ENCODE peak calls at places on chromosomes 7 and 10, in four cellular contexts. F is foreskin keratinocyte, J is stomach, E is tibial artery. A is an unnamed sample.

GRCh38 chr10:10785627-10786333 is 231.9 kb upstream of the CELF2 start:
- DNase-seq in E (no peak), J (no peak), F (peak), A (no peak)

GRCh38 chr10:32459072-32459703 is 13.2 kb downstream of the CCDC7 start:
- DNase-seq in J (no peak), E (no peak), F (no peak), A (no peak)

GRCh38 chr7:130149575-130150139 is 55.5 kb downstream of the TMEM209 start:
- DNase-seq in F (no peak), E (no peak), J (peak), A (no peak)

GRCh38 chr7:585229-585711 is 65.6 kb upstream of the PDGFA start:
- DNase-seq in E (no peak), F (no peak), J (no peak), A (no peak)

GRCh38 chr10:129968020-129968861 is 4.2 kb upstream of the EBF3 start:
- DNase-seq in J (no peak), F (no peak), E (no peak), A (no peak)

GRCh38 chr7:5634107-5634950 is 147.1 kb downstream of the RNF216 start:
- DNase-seq in E (peak), F (no peak), J (no peak), A (no peak)

GRCh38 chr7:54687518-54688212 is 71.3 kb downstream of the SEC61G start:
- DNase-seq in J (no peak), E (no peak), F (no peak), A (peak)

GRCh38 chr10:14225374-14225773 is 105.3 kb downstream of the FRMD4A start:
- DNase-seq in J (no peak), E (no peak), F (no peak), A (no peak)

GRCh38 chr10:34203966-34204630 is 611.0 kb downstream of the PARD3 start:
- DNase-seq in E (no peak), J (no peak), F (no peak), A (no peak)

GRCh38 chr7:32462966-32463365 is 27.2 kb downstream of the LSM5 start:
- DNase-seq in J (no peak), E (no peak), F (no peak), A (no peak)

GRCh38 chr7:150368884-150369739 is 490 bp downstream of the REPIN1 start:
- DNase-seq in J (peak), F (no peak), E (peak), A (peak)

GRCh38 chr7:27173412-27174076 is 576 bp downstream of the HOXA10 start:
- DNase-seq in E (peak), J (peak), F (no peak), A (peak)

GRCh38 chr10:63227207-63227895 is 94.2 kb downstream of the NRBF2 start:
- DNase-seq in J (no peak), F (no peak), E (no peak), A (no peak)

GRCh38 chr10:97466755-97467154 is 20.8 kb downstream of the ZDHHC16 start:
- DNase-seq in E (no peak), J (no peak), F (peak), A (no peak)

GRCh38 chr7:119861385-119861784 is 411.6 kb upstream of the KCND2 start:
- DNase-seq in J (no peak), E (no peak), F (no peak), A (no peak)

GRCh38 chr7:28608766-28609165 is 196.4 kb downstream of the CREB5 start:
- DNase-seq in F (no peak), E (no peak), J (no peak), A (no peak)

GRCh38 chr7:21066221-21066620 is 279.5 kb upstream of the SP8 start:
- DNase-seq in F (no peak), E (no peak), J (no peak), A (no peak)

GRCh38 chr7:49773939-49774458 is 561 bp downstream of the VWC2 start:
- DNase-seq in J (no peak), F (no peak), E (no peak), A (no peak)

GRCh38 chr7:20083781-20084180 is 133.4 kb downstream of the MACC1 start:
- DNase-seq in J (no peak), E (no peak), F (peak), A (peak)

GRCh38 chr10:4825868-4826787 is at the start of gene AKR1E2:
- DNase-seq in J (peak), E (peak), F (peak), A (peak)

GRCh38 chr10:45454859-45455258 is 80.8 kb downstream of the ALOX5 start:
- DNase-seq in E (no peak), J (no peak), F (no peak), A (no peak)

DNA sequence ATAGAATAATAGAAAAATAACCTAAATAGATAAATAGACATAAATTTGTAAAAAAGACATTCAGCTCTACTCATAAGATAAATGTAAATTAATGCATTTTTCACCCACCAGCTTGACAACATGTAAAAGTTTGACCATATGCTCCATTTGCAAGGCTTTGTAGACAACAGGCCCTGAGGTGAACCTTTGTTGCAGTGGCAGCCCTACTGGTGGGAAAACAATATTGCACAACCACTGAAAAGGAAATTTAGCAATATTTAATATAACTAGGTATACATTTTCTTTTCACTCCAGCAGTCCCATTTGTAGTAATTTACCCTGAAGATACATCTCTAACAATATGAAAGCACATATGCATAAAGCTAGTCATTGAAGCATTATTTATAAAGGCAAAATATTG is 39.0 kb upstream of the ADRA2A start:
- DNase-seq in E (no peak), J (no peak), F (no peak), A (no peak)
- TF ChIP-seq CTCF in E (no peak), J (no peak), F (peak), A (no peak)

DNA sequence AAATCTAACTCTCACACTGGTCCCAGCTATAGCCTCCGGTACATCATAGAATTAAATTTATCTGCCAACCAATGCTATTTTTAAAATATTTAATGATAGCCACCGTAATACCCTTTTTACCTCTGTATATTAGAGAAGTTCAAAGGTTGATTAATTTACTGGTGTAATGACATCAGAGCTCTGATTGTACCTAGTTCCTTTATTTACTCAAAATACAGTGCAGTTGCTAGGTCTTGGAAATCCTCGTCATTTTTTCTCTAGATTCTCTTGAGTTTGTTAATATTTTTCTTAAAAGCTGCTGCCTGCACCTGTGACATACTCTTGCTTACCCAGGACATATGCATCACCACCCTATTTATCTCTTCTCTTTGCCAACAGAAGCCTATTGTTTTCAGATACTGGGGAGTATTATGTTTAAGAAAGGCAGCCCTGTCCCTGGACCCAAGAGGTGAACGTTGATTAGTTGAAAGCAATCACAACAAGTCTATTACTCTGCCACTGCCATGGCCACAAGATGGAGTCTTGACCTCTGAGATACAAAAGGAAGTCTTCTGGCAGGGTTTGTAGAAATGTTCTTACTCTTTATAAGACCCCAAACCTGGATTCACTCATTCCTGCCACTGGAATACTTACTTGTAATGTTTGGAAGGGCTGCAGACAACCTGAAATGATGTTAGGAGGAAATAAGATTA is 25.6 kb upstream of the TMEM26 start:
- DNase-seq in F (no peak), E (no peak), J (no peak), A (no peak)
- TF ChIP-seq CTCF in F (peak), E (no peak), J (no peak), A (no peak)

GRCh38 chr10:102813734-102814455 is 23.3 kb downstream of the CYP17A1 start:
- DNase-seq in E (peak), F (no peak), J (peak), A (no peak)

GRCh38 chr10:102812213-102812876 is 24.9 kb downstream of the CYP17A1 start:
- DNase-seq in F (no peak), E (no peak), J (no peak), A (no peak)

GRCh38 chr10:102811346-102811745 is 25.9 kb downstream of the CYP17A1 start:
- DNase-seq in E (no peak), F (no peak), J (no peak), A (no peak)

GRCh38 chr10:102814456-102814871 is 22.7 kb downstream of the CYP17A1 start:
- DNase-seq in J (peak), F (no peak), E (no peak), A (no peak)

DNA sequence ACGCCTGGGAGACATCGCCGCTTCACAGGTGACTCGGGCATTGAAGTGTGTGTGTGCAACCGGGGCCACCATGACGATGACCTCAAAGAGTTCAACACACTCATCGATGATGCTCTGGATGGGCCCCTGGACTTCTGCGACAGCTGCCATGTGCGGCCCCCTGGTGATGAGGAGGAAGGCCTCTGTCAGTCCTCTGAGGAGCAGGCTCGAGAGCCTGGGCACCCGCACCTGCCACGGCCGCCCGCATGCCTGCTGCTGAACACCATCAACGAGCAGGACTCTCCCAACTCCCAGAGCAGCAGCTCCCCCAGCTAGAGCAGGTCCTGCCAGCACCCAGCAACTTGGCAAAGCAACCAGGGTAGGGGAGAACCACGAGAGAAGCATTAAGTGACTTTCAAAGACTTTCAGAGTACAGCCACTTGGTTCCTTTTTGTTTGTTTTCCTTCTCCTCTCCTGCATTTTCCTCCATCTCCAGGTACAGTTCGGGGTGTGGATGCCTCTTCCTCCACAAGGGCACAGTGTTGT is 24.1 kb downstream of the CYP17A1 start:
- DNase-seq in F (no peak), J (no peak), E (no peak), A (no peak)
- TF ChIP-seq CTCF in F (no peak), J (no peak), E (no peak), A (no peak)

DNA sequence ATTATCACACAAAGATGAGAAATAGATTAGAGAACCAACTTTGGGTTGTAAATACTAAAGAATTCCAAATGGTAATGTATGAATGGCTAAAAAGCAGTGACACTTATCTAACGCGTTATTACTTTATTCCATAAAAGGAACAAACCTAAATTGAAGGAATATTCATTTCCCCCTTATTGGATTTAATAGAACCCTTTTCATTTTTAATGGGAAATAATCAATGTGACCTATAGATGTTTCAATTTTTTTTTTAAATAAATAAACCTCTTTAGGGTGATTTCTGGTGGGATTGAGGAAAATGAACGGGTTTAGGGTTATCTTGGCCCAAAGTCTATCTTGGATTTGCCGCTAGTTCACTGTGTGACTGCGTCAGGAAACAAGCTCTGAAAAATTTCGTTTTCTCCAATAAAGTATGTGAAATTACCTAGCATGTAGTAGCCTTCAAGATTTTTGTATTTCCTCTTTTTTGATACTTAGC is 1.9 kb upstream of the ACBD5 start:
- DNase-seq in J (no peak), E (no peak), F (no peak), A (no peak)
- TF ChIP-seq CTCF in J (no peak), E (no peak), F (no peak), A (no peak)

GRCh38 chr7:52917982-52918578 is 117.4 kb upstream of the POM121L12 start:
- DNase-seq in J (no peak), E (no peak), F (no peak), A (no peak)

GRCh38 chr7:52925332-52925731 is 110.1 kb upstream of the POM121L12 start:
- DNase-seq in E (no peak), F (no peak), J (no peak), A (no peak)

GRCh38 chr7:52920977-52921376 is 114.5 kb upstream of the POM121L12 start:
- DNase-seq in F (no peak), E (no peak), J (no peak), A (no peak)
- TF ChIP-seq CTCF in F (no peak), E (no peak), J (no peak), A (no peak)